ENCODE peak calls at places on chromosomes 3 and 15, in six cellular contexts. P is H1, G is HepG2, X is SK-N-SH, Y is K562, Q is GM12878. M is an unnamed sample.

GRCh38 chr3:58866079-58866478 is 183.7 kb downstream of the CFAP20DC start:
- DNase-seq in G (no peak), Y (no peak), Q (no peak), P (no peak), X (no peak), M (no peak)

GRCh38 chr15:64398575-64398974 is 10.9 kb downstream of the TRIP4 start:
- DNase-seq in Q (no peak), P (no peak), Y (no peak), X (no peak), G (no peak), M (no peak)

GRCh38 chr15:78951841-78952238 is 7.0 kb upstream of the CTSH start:
- DNase-seq in X (no peak), Q (no peak), Y (no peak), G (peak; percentile 85), P (no peak), M (peak; percentile 60)

GRCh38 chr3:174667386-174667785 is 191.7 kb upstream of the NAALADL2 start:
- DNase-seq in Y (no peak), X (no peak), G (no peak), P (no peak), Q (no peak), M (no peak)

GRCh38 chr15:90701880-90702630 is 15.1 kb upstream of the BLM start:
- DNase-seq in X (no peak), P (no peak), Y (no peak), G (no peak), Q (no peak), M (no peak)

GRCh38 chr15:91270747-91271146 is 170.7 kb downstream of the SV2B start:
- DNase-seq in Q (no peak), Y (no peak), G (no peak), X (no peak), P (no peak), M (no peak)

GRCh38 chr3:14434541-14435151 is 32.2 kb downstream of the SLC6A6 start:
- DNase-seq in Y (no peak), P (no peak), G (no peak), X (no peak), Q (no peak), M (no peak)

GRCh38 chr3:49370585-49371290 is 12.6 kb upstream of the GPX1 start:
- DNase-seq in X (no peak), Q (no peak), P (no peak), G (no peak), Y (no peak), M (no peak)

GRCh38 chr3:18752273-18752934 is 327.3 kb upstream of the SATB1 start:
- DNase-seq in X (no peak), Y (no peak), G (no peak), P (no peak), Q (no peak), M (no peak)

GRCh38 chr3:80696280-80696679 is 928.5 kb upstream of the ROBO1 start:
- DNase-seq in X (no peak), G (peak; percentile 94), P (no peak), Y (no peak), Q (no peak), M (peak; percentile 25)

GRCh38 chr3:30193625-30194044 is 412.8 kb upstream of the TGFBR2 start:
- DNase-seq in P (no peak), Q (no peak), X (no peak), G (peak; percentile 33), Y (no peak), M (peak; percentile 53)

DNA sequence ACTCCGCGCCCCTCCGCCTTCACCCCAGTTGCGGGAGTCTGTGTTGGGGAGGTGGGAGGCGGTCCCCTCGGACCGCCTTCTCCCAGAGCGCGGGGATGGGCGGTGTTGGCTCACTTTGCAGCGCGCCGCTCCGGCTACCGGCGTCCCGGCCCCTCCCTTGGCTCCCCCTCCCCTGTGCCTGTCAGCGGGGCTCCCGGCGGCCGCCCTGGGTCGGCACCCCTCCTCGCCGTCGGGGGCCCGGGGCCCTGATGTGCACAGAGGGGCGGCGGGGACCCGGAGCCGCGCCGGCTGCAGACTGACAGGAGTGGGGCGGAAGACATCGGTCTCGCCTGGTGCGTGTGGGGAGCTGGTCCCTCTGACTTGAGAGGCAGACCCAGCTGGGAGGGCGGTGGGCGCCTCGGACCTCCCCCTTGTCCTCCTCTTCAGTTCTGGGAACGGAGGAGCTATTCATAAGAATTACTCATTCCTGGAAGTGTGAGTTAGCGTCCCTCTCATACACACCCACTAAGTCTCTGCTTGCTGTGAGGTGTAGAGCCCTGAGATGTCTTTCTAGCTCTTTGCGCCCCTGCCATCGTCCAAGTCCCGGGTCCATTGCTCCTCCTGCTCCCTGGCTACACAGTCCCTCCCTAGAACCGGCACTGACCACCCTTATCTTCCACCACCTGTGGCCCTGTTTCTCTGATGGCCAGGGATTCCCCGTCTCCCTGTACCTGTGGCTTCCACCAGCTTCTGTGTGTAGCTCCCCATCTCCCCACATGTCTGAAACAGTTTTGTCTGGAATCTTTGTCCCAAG is 42.3 kb upstream of the ROPN1 start:
- DNase-seq in Y (peak; percentile 12), G (no peak), Q (no peak), P (peak; percentile 63), X (peak; percentile 79), M (no peak)
- TF ChIP-seq RAD21 in Y (no peak), G (no peak), Q (no peak), P (no peak), X (no peak), M (no peak)

DNA sequence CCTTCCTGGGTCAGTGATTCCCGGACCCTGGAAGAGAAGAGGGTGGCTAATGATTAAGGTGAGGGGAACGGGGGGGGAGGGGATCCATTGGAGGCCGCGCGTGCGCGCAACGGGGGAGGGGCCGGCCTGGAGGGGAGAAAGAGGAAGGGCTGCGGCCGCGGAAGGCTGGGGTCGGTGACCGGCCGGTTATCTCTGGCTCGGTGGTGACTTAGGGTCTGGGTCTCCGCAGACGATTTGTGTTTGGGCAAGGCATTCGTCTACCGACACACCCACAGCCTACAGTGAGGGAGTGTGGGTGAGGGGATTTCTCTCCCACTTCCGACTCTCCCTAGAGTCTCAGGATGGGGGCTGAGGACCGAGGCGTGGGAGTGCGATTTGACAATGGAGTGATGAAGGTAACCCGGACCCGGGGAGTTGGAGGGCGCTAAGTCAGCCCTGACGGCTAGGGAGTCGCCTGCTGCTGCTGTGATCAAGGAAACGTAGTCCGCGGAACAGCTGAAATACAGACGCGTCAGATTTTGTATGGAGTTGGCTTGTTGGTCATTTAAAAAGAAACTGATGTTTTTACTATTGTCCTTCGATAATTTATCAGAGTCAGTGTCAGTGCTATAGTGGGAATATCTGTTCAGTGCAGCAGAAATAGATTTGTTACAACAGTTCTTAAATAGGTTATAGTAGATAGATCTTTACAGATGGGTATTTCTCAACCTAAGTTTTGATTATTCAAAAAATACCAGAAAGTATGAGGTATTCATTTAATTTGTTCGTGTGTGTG is 735 bp downstream of the RNF111 start:
- DNase-seq in G (peak; percentile 62), P (peak; percentile 77), X (peak; percentile 87), Y (peak; percentile 88), Q (no peak), M (peak; percentile 47)
- TF ChIP-seq EP300 in G (no peak), P (no peak), X (no peak), Y (no peak), Q (no peak), M (no peak)

DNA sequence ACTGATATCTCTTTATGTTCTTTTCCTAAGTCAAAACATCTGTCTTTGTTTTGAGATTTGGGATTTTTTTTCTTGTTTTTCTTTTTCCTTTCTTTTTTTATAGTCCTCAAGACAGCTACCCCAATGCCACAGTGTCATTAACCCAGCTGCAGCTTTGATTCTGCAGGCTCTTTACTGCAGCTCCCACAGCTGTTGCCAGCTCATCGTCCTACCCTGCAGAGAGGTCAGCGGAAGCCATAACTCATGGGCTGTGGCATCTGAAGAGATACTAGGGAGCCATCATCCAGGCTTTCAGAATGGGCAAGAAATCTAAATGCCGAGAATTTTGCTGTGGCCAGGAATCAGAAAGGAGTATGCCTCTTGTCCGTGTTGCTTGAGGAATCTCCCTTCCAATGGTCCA is 44.3 kb upstream of the SLC24A5 start:
- DNase-seq in P (no peak), Q (no peak), G (no peak), X (no peak), Y (no peak), M (no peak)
- TF ChIP-seq MAX in P (no peak), Q (no peak), G (no peak), X (no peak), Y (no peak), M (no peak)

DNA sequence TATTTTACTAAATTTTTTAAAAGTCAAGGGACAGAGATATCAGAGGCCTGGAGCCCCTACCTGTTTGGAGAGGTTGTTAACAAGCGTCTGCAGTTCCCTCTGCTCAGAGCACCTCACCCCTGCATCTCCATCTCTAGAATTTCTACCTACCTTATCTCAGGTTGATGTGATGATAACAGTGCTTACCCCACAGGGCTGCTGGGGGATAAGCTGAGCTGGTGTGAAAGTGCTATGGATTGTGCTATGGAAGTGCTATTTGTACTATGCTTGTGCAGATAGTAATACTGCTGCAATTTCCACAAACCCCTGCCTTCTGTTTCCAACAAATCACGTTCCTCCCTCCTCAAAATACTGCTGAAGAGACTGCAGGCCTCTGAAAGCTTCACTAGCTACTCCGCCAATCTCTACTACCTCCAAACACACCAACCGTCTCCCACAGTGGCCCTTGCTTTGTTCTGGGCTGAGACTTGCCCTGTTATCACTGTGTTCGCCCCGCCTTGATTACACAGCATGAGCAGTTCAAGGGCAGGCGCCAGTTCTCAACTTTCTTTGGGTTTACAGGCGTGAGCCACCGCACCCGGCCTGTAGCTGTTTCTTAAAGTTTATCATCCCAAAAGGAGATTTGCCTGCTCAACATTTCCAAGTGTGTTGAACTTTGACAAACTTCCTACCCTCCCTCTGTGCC is 28.4 kb upstream of the PARL start:
- DNase-seq in X (no peak), G (peak; percentile 55), Y (no peak), Q (no peak), P (no peak), M (no peak)
- TF ChIP-seq RAD21 in X (no peak), G (no peak), Y (no peak), Q (no peak), P (no peak), M (no peak)

M was measured in A549.